ENCODE peak calls at places on chromosomes 13 and 19, in five cellular contexts. One of them, this sample, is unnamed.

GRCh38 chr19:18119243-18120105 is 21.9 kb downstream of the MAST3 start:
- DNase-seq in activated gamma-delta T cell treated with anti-CD3 and anti-CD28 coated beads, Interleukin-2, amount 50 U/mL, for 16 hours: no peak
- DNase-seq in NCI-H1092: no peak
- DNase-seq in progenitor cell of endocrine pancreas: no peak
- DNase-seq in foreskin keratinocyte: no peak
- DNase-seq in this sample: peak

GRCh38 chr13:110920038-110920437 is 5.2 kb upstream of the ANKRD10 start:
- DNase-seq in activated gamma-delta T cell treated with anti-CD3 and anti-CD28 coated beads, Interleukin-2, amount 50 U/mL, for 16 hours: no peak
- DNase-seq in NCI-H1092: no peak
- DNase-seq in progenitor cell of endocrine pancreas: no peak
- DNase-seq in foreskin keratinocyte: no peak
- DNase-seq in this sample: no peak

GRCh38 chr13:21556051-21556450 is 47.9 kb downstream of the MICU2 start:
- DNase-seq in activated gamma-delta T cell treated with anti-CD3 and anti-CD28 coated beads, Interleukin-2, amount 50 U/mL, for 16 hours: no peak
- DNase-seq in NCI-H1092: no peak
- DNase-seq in progenitor cell of endocrine pancreas: no peak
- DNase-seq in foreskin keratinocyte: no peak
- DNase-seq in this sample: no peak

GRCh38 chr13:77751513-77752456 is 54.3 kb downstream of the SLAIN1 start:
- DNase-seq in activated gamma-delta T cell treated with anti-CD3 and anti-CD28 coated beads, Interleukin-2, amount 50 U/mL, for 16 hours: peak
- DNase-seq in NCI-H1092: peak
- DNase-seq in progenitor cell of endocrine pancreas: no peak
- DNase-seq in foreskin keratinocyte: peak
- DNase-seq in this sample: peak

GRCh38 chr19:38656171-38656981 is 8.9 kb downstream of the ACTN4 start:
- DNase-seq in activated gamma-delta T cell treated with anti-CD3 and anti-CD28 coated beads, Interleukin-2, amount 50 U/mL, for 16 hours: no peak
- DNase-seq in NCI-H1092: no peak
- DNase-seq in progenitor cell of endocrine pancreas: no peak
- DNase-seq in foreskin keratinocyte: no peak
- DNase-seq in this sample: peak

GRCh38 chr13:110882228-110882627 is 32.6 kb downstream of the ANKRD10 start:
- DNase-seq in activated gamma-delta T cell treated with anti-CD3 and anti-CD28 coated beads, Interleukin-2, amount 50 U/mL, for 16 hours: no peak
- DNase-seq in NCI-H1092: no peak
- DNase-seq in progenitor cell of endocrine pancreas: no peak
- DNase-seq in foreskin keratinocyte: no peak
- DNase-seq in this sample: no peak

GRCh38 chr13:114334305-114335053 is 20.2 kb downstream of the CHAMP1 start:
- DNase-seq in activated gamma-delta T cell treated with anti-CD3 and anti-CD28 coated beads, Interleukin-2, amount 50 U/mL, for 16 hours: no peak
- DNase-seq in NCI-H1092: no peak
- DNase-seq in progenitor cell of endocrine pancreas: no peak
- DNase-seq in foreskin keratinocyte: no peak
- DNase-seq in this sample: no peak

GRCh38 chr13:94143624-94144350 is 335.7 kb downstream of the DCT start:
- DNase-seq in activated gamma-delta T cell treated with anti-CD3 and anti-CD28 coated beads, Interleukin-2, amount 50 U/mL, for 16 hours: no peak
- DNase-seq in NCI-H1092: no peak
- DNase-seq in progenitor cell of endocrine pancreas: no peak
- DNase-seq in foreskin keratinocyte: no peak
- DNase-seq in this sample: no peak

GRCh38 chr13:33345842-33346241 is 60.3 kb upstream of the STARD13 start:
- DNase-seq in activated gamma-delta T cell treated with anti-CD3 and anti-CD28 coated beads, Interleukin-2, amount 50 U/mL, for 16 hours: no peak
- DNase-seq in NCI-H1092: no peak
- DNase-seq in progenitor cell of endocrine pancreas: no peak
- DNase-seq in foreskin keratinocyte: no peak
- DNase-seq in this sample: no peak

GRCh38 chr19:408441-409005 is 424 bp downstream of the C2CD4C start:
- DNase-seq in activated gamma-delta T cell treated with anti-CD3 and anti-CD28 coated beads, Interleukin-2, amount 50 U/mL, for 16 hours: no peak
- DNase-seq in NCI-H1092: peak
- DNase-seq in progenitor cell of endocrine pancreas: no peak
- DNase-seq in foreskin keratinocyte: no peak
- DNase-seq in this sample: no peak

GRCh38 chr13:80454245-80454644 is 113.3 kb upstream of the SPRY2 start:
- DNase-seq in activated gamma-delta T cell treated with anti-CD3 and anti-CD28 coated beads, Interleukin-2, amount 50 U/mL, for 16 hours: no peak
- DNase-seq in NCI-H1092: no peak
- DNase-seq in progenitor cell of endocrine pancreas: no peak
- DNase-seq in foreskin keratinocyte: peak
- DNase-seq in this sample: peak

GRCh38 chr19:42191855-42192254 is 25.6 kb downstream of the DEDD2 start:
- DNase-seq in activated gamma-delta T cell treated with anti-CD3 and anti-CD28 coated beads, Interleukin-2, amount 50 U/mL, for 16 hours: no peak
- DNase-seq in NCI-H1092: no peak
- DNase-seq in progenitor cell of endocrine pancreas: no peak
- DNase-seq in foreskin keratinocyte: peak
- DNase-seq in this sample: peak

GRCh38 chr19:6947745-6948144 is 60.4 kb downstream of the ADGRE1 start:
- DNase-seq in activated gamma-delta T cell treated with anti-CD3 and anti-CD28 coated beads, Interleukin-2, amount 50 U/mL, for 16 hours: no peak
- DNase-seq in NCI-H1092: no peak
- DNase-seq in progenitor cell of endocrine pancreas: no peak
- DNase-seq in foreskin keratinocyte: no peak
- DNase-seq in this sample: no peak

GRCh38 chr13:51584731-51585191 is 499 bp downstream of the WDFY2 start:
- DNase-seq in activated gamma-delta T cell treated with anti-CD3 and anti-CD28 coated beads, Interleukin-2, amount 50 U/mL, for 16 hours: peak
- DNase-seq in NCI-H1092: peak
- DNase-seq in progenitor cell of endocrine pancreas: peak
- DNase-seq in foreskin keratinocyte: peak
- DNase-seq in this sample: peak

GRCh38 chr19:18000981-18001836 is 6.8 kb upstream of the ARRDC2 start:
- DNase-seq in activated gamma-delta T cell treated with anti-CD3 and anti-CD28 coated beads, Interleukin-2, amount 50 U/mL, for 16 hours: peak
- DNase-seq in NCI-H1092: peak
- DNase-seq in progenitor cell of endocrine pancreas: no peak
- DNase-seq in foreskin keratinocyte: peak
- DNase-seq in this sample: peak

This sample was measured in mammary epithelial cell.